ENCODE peak calls at places on chromosomes 6 and 20, in eight cellular contexts. One of them, this sample, is unnamed.

GRCh38 chr6:144305985-144306384 is 20.9 kb downstream of the UTRN start:
- DNase-seq in tibial nerve: no peak
- DNase-seq in Panc1: no peak
- DNase-seq in Daoy: peak
- DNase-seq in GM23248: peak
- DNase-seq in cardiac fibroblast: peak
- DNase-seq in lower leg skin: no peak
- DNase-seq in CD4-positive, alpha-beta T cell: no peak
- DNase-seq in this sample: no peak

GRCh38 chr6:44867561-44868334 is 460.4 kb upstream of the RUNX2 start:
- DNase-seq in tibial nerve: no peak
- DNase-seq in Panc1: no peak
- DNase-seq in Daoy: no peak
- DNase-seq in GM23248: no peak
- DNase-seq in cardiac fibroblast: no peak
- DNase-seq in lower leg skin: no peak
- DNase-seq in CD4-positive, alpha-beta T cell: no peak
- DNase-seq in this sample: no peak

GRCh38 chr20:46811328-46812084 is 83.1 kb upstream of the EYA2 start:
- DNase-seq in tibial nerve: no peak
- DNase-seq in Panc1: no peak
- DNase-seq in Daoy: no peak
- DNase-seq in GM23248: no peak
- DNase-seq in cardiac fibroblast: no peak
- DNase-seq in lower leg skin: no peak
- DNase-seq in CD4-positive, alpha-beta T cell: no peak
- DNase-seq in this sample: no peak

GRCh38 chr6:1103945-1104623 is 207.8 kb upstream of the FOXQ1 start:
- DNase-seq in tibial nerve: no peak
- DNase-seq in Panc1: no peak
- DNase-seq in Daoy: no peak
- DNase-seq in GM23248: peak
- DNase-seq in cardiac fibroblast: no peak
- DNase-seq in lower leg skin: no peak
- DNase-seq in CD4-positive, alpha-beta T cell: no peak
- DNase-seq in this sample: no peak

GRCh38 chr20:62834967-62835730 is 18.3 kb downstream of the COL9A3 start:
- DNase-seq in tibial nerve: no peak
- DNase-seq in Panc1: no peak
- DNase-seq in Daoy: no peak
- DNase-seq in GM23248: no peak
- DNase-seq in cardiac fibroblast: no peak
- DNase-seq in lower leg skin: no peak
- DNase-seq in CD4-positive, alpha-beta T cell: no peak
- DNase-seq in this sample: no peak

GRCh38 chr20:40939667-40940066 is 89.0 kb upstream of the TOP1 start:
- DNase-seq in tibial nerve: no peak
- DNase-seq in Panc1: no peak
- DNase-seq in Daoy: no peak
- DNase-seq in GM23248: no peak
- DNase-seq in cardiac fibroblast: no peak
- DNase-seq in lower leg skin: no peak
- DNase-seq in CD4-positive, alpha-beta T cell: no peak
- DNase-seq in this sample: no peak

GRCh38 chr20:59063358-59064213 is 21.0 kb upstream of the PRELID3B start:
- DNase-seq in tibial nerve: no peak
- DNase-seq in Panc1: no peak
- DNase-seq in Daoy: peak
- DNase-seq in GM23248: peak
- DNase-seq in cardiac fibroblast: peak
- DNase-seq in lower leg skin: no peak
- DNase-seq in CD4-positive, alpha-beta T cell: no peak
- DNase-seq in this sample: no peak

GRCh38 chr6:139943391-139943790 is 568.9 kb upstream of the CITED2 start:
- DNase-seq in tibial nerve: no peak
- DNase-seq in Panc1: peak
- DNase-seq in Daoy: peak
- DNase-seq in GM23248: peak
- DNase-seq in cardiac fibroblast: peak
- DNase-seq in lower leg skin: peak
- DNase-seq in CD4-positive, alpha-beta T cell: no peak
- DNase-seq in this sample: peak

GRCh38 chr6:12126051-12126450 is 113.9 kb downstream of the HIVEP1 start:
- DNase-seq in tibial nerve: no peak
- DNase-seq in Panc1: no peak
- DNase-seq in Daoy: no peak
- DNase-seq in GM23248: no peak
- DNase-seq in cardiac fibroblast: no peak
- DNase-seq in lower leg skin: no peak
- DNase-seq in CD4-positive, alpha-beta T cell: no peak
- DNase-seq in this sample: no peak

GRCh38 chr20:38590682-38591483 is 9.9 kb downstream of the ADIG start:
- DNase-seq in tibial nerve: no peak
- DNase-seq in Panc1: no peak
- DNase-seq in Daoy: no peak
- DNase-seq in GM23248: peak
- DNase-seq in cardiac fibroblast: no peak
- DNase-seq in lower leg skin: no peak
- DNase-seq in CD4-positive, alpha-beta T cell: no peak
- DNase-seq in this sample: no peak

GRCh38 chr6:29850011-29850553 is 22.5 kb downstream of the HLA-G start:
- DNase-seq in tibial nerve: no peak
- DNase-seq in Panc1: no peak
- DNase-seq in Daoy: no peak
- DNase-seq in GM23248: peak
- DNase-seq in cardiac fibroblast: peak
- DNase-seq in lower leg skin: no peak
- DNase-seq in CD4-positive, alpha-beta T cell: no peak
- DNase-seq in this sample: peak

GRCh38 chr20:44407402-44408184 is 52.1 kb downstream of the HNF4A start:
- DNase-seq in tibial nerve: no peak
- DNase-seq in Panc1: no peak
- DNase-seq in Daoy: peak
- DNase-seq in GM23248: peak
- DNase-seq in cardiac fibroblast: peak
- DNase-seq in lower leg skin: no peak
- DNase-seq in CD4-positive, alpha-beta T cell: no peak
- DNase-seq in this sample: no peak

GRCh38 chr6:11272491-11273192 is 40.2 kb upstream of the NEDD9 start:
- DNase-seq in tibial nerve: no peak
- DNase-seq in Panc1: no peak
- DNase-seq in Daoy: peak
- DNase-seq in GM23248: no peak
- DNase-seq in cardiac fibroblast: no peak
- DNase-seq in lower leg skin: no peak
- DNase-seq in CD4-positive, alpha-beta T cell: no peak
- DNase-seq in this sample: no peak

GRCh38 chr6:55545791-55546190 is 33.2 kb downstream of the HMGCLL1 start:
- DNase-seq in tibial nerve: no peak
- DNase-seq in Panc1: no peak
- DNase-seq in Daoy: no peak
- DNase-seq in GM23248: no peak
- DNase-seq in cardiac fibroblast: no peak
- DNase-seq in lower leg skin: no peak
- DNase-seq in CD4-positive, alpha-beta T cell: no peak
- DNase-seq in this sample: no peak

GRCh38 chr20:46099491-46100287 is 9.9 kb upstream of the NCOA5 start:
- DNase-seq in tibial nerve: no peak
- DNase-seq in Panc1: no peak
- DNase-seq in Daoy: peak
- DNase-seq in GM23248: peak
- DNase-seq in cardiac fibroblast: no peak
- DNase-seq in lower leg skin: no peak
- DNase-seq in CD4-positive, alpha-beta T cell: no peak
- DNase-seq in this sample: no peak

GRCh38 chr6:18528084-18528743 is 141.1 kb downstream of the RNF144B start:
- DNase-seq in tibial nerve: no peak
- DNase-seq in Panc1: no peak
- DNase-seq in Daoy: no peak
- DNase-seq in GM23248: peak
- DNase-seq in cardiac fibroblast: peak
- DNase-seq in lower leg skin: no peak
- DNase-seq in CD4-positive, alpha-beta T cell: no peak
- DNase-seq in this sample: no peak

GRCh38 chr6:36959555-36960250 is 5.2 kb downstream of the PI16 start:
- DNase-seq in tibial nerve: no peak
- DNase-seq in Panc1: no peak
- DNase-seq in Daoy: no peak
- DNase-seq in GM23248: no peak
- DNase-seq in cardiac fibroblast: no peak
- DNase-seq in lower leg skin: no peak
- DNase-seq in CD4-positive, alpha-beta T cell: no peak
- DNase-seq in this sample: no peak

GRCh38 chr20:24732599-24732998 is 216.5 kb upstream of the CST7 start:
- DNase-seq in tibial nerve: no peak
- DNase-seq in Panc1: no peak
- DNase-seq in Daoy: no peak
- DNase-seq in GM23248: no peak
- DNase-seq in cardiac fibroblast: no peak
- DNase-seq in lower leg skin: no peak
- DNase-seq in CD4-positive, alpha-beta T cell: no peak
- DNase-seq in this sample: no peak

GRCh38 chr6:83193747-83194582 is 808 bp downstream of the RWDD2A start:
- DNase-seq in tibial nerve: no peak
- DNase-seq in Panc1: no peak
- DNase-seq in Daoy: peak
- DNase-seq in GM23248: peak
- DNase-seq in cardiac fibroblast: peak
- DNase-seq in lower leg skin: no peak
- DNase-seq in CD4-positive, alpha-beta T cell: no peak
- DNase-seq in this sample: peak

GRCh38 chr6:13676551-13677156 is 35.0 kb downstream of the RANBP9 start:
- DNase-seq in tibial nerve: no peak
- DNase-seq in Panc1: no peak
- DNase-seq in Daoy: no peak
- DNase-seq in GM23248: no peak
- DNase-seq in cardiac fibroblast: no peak
- DNase-seq in lower leg skin: no peak
- DNase-seq in CD4-positive, alpha-beta T cell: no peak
- DNase-seq in this sample: no peak